ENCODE peak calls at places on chromosome 18, in seven cellular contexts. One of them, this sample, is unnamed.

GRCh38 chr18:70377317-70377799 is 88.5 kb downstream of the SOCS6 start:
- DNase-seq in naive B cell: no peak
- DNase-seq in stimulated activated CD4-positive, alpha-beta T cell treated with anti-CD3 and anti-CD28 coated beads, Interleukin-2, amount 100 ng/mL, for 4 hours: no peak
- DNase-seq in body of pancreas: no peak
- DNase-seq in activated naive CD4-positive, alpha-beta T cell treated with anti-CD3 and anti-CD28 coated beads, Interleukin-2, amount 50 U/mL, for 16 hours: no peak
- DNase-seq in NCI-H187: no peak
- DNase-seq in effector memory CD4-positive, alpha-beta T cell: no peak
- DNase-seq in this sample: peak; percentile 78

GRCh38 chr18:58784601-58785137 is 80.0 kb upstream of the ZNF532 start:
- DNase-seq in naive B cell: no peak
- DNase-seq in stimulated activated CD4-positive, alpha-beta T cell treated with anti-CD3 and anti-CD28 coated beads, Interleukin-2, amount 100 ng/mL, for 4 hours: no peak
- DNase-seq in body of pancreas: no peak
- DNase-seq in activated naive CD4-positive, alpha-beta T cell treated with anti-CD3 and anti-CD28 coated beads, Interleukin-2, amount 50 U/mL, for 16 hours: no peak
- DNase-seq in NCI-H187: no peak
- DNase-seq in effector memory CD4-positive, alpha-beta T cell: no peak
- DNase-seq in this sample: no peak

GRCh38 chr18:72672364-72673151 is 128.4 kb upstream of the CBLN2 start:
- DNase-seq in naive B cell: no peak
- DNase-seq in stimulated activated CD4-positive, alpha-beta T cell treated with anti-CD3 and anti-CD28 coated beads, Interleukin-2, amount 100 ng/mL, for 4 hours: no peak
- DNase-seq in body of pancreas: no peak
- DNase-seq in activated naive CD4-positive, alpha-beta T cell treated with anti-CD3 and anti-CD28 coated beads, Interleukin-2, amount 50 U/mL, for 16 hours: no peak
- DNase-seq in NCI-H187: no peak
- DNase-seq in effector memory CD4-positive, alpha-beta T cell: no peak
- DNase-seq in this sample: peak; percentile 47

GRCh38 chr18:48024891-48025660 is 94.6 kb upstream of the SMAD2 start:
- DNase-seq in naive B cell: no peak
- DNase-seq in stimulated activated CD4-positive, alpha-beta T cell treated with anti-CD3 and anti-CD28 coated beads, Interleukin-2, amount 100 ng/mL, for 4 hours: no peak
- DNase-seq in body of pancreas: no peak
- DNase-seq in activated naive CD4-positive, alpha-beta T cell treated with anti-CD3 and anti-CD28 coated beads, Interleukin-2, amount 50 U/mL, for 16 hours: no peak
- DNase-seq in NCI-H187: no peak
- DNase-seq in effector memory CD4-positive, alpha-beta T cell: no peak
- DNase-seq in this sample: no peak

GRCh38 chr18:42038936-42039335 is 83.9 kb downstream of the PIK3C3 start:
- DNase-seq in naive B cell: no peak
- DNase-seq in stimulated activated CD4-positive, alpha-beta T cell treated with anti-CD3 and anti-CD28 coated beads, Interleukin-2, amount 100 ng/mL, for 4 hours: no peak
- DNase-seq in body of pancreas: no peak
- DNase-seq in activated naive CD4-positive, alpha-beta T cell treated with anti-CD3 and anti-CD28 coated beads, Interleukin-2, amount 50 U/mL, for 16 hours: no peak
- DNase-seq in NCI-H187: no peak
- DNase-seq in effector memory CD4-positive, alpha-beta T cell: no peak
- DNase-seq in this sample: peak; percentile 97

GRCh38 chr18:4605222-4605621 is 150.1 kb upstream of the DLGAP1 start:
- DNase-seq in naive B cell: no peak
- DNase-seq in stimulated activated CD4-positive, alpha-beta T cell treated with anti-CD3 and anti-CD28 coated beads, Interleukin-2, amount 100 ng/mL, for 4 hours: no peak
- DNase-seq in body of pancreas: no peak
- DNase-seq in activated naive CD4-positive, alpha-beta T cell treated with anti-CD3 and anti-CD28 coated beads, Interleukin-2, amount 50 U/mL, for 16 hours: no peak
- DNase-seq in NCI-H187: peak; percentile 41
- DNase-seq in effector memory CD4-positive, alpha-beta T cell: no peak
- DNase-seq in this sample: no peak

GRCh38 chr18:75489493-75490190 is 62.1 kb upstream of the SMIM21 start:
- DNase-seq in naive B cell: no peak
- DNase-seq in stimulated activated CD4-positive, alpha-beta T cell treated with anti-CD3 and anti-CD28 coated beads, Interleukin-2, amount 100 ng/mL, for 4 hours: no peak
- DNase-seq in body of pancreas: no peak
- DNase-seq in activated naive CD4-positive, alpha-beta T cell treated with anti-CD3 and anti-CD28 coated beads, Interleukin-2, amount 50 U/mL, for 16 hours: no peak
- DNase-seq in NCI-H187: no peak
- DNase-seq in effector memory CD4-positive, alpha-beta T cell: no peak
- DNase-seq in this sample: peak; percentile 78

GRCh38 chr18:34867520-34867919 is 157.4 kb downstream of the DTNA start:
- DNase-seq in naive B cell: no peak
- DNase-seq in stimulated activated CD4-positive, alpha-beta T cell treated with anti-CD3 and anti-CD28 coated beads, Interleukin-2, amount 100 ng/mL, for 4 hours: no peak
- DNase-seq in body of pancreas: no peak
- DNase-seq in activated naive CD4-positive, alpha-beta T cell treated with anti-CD3 and anti-CD28 coated beads, Interleukin-2, amount 50 U/mL, for 16 hours: no peak
- DNase-seq in NCI-H187: peak; percentile 70
- DNase-seq in effector memory CD4-positive, alpha-beta T cell: no peak
- DNase-seq in this sample: peak; percentile 6

GRCh38 chr18:8766576-8767253 is 61.4 kb downstream of the MTCL1 start:
- DNase-seq in naive B cell: no peak
- DNase-seq in stimulated activated CD4-positive, alpha-beta T cell treated with anti-CD3 and anti-CD28 coated beads, Interleukin-2, amount 100 ng/mL, for 4 hours: no peak
- DNase-seq in body of pancreas: no peak
- DNase-seq in activated naive CD4-positive, alpha-beta T cell treated with anti-CD3 and anti-CD28 coated beads, Interleukin-2, amount 50 U/mL, for 16 hours: no peak
- DNase-seq in NCI-H187: no peak
- DNase-seq in effector memory CD4-positive, alpha-beta T cell: no peak
- DNase-seq in this sample: no peak

GRCh38 chr18:48945953-48946217 is 4.9 kb downstream of the SMAD7 start:
- DNase-seq in naive B cell: no peak
- DNase-seq in stimulated activated CD4-positive, alpha-beta T cell treated with anti-CD3 and anti-CD28 coated beads, Interleukin-2, amount 100 ng/mL, for 4 hours: no peak
- DNase-seq in body of pancreas: no peak
- DNase-seq in activated naive CD4-positive, alpha-beta T cell treated with anti-CD3 and anti-CD28 coated beads, Interleukin-2, amount 50 U/mL, for 16 hours: no peak
- DNase-seq in NCI-H187: no peak
- DNase-seq in effector memory CD4-positive, alpha-beta T cell: no peak
- DNase-seq in this sample: no peak

GRCh38 chr18:32801236-32801635 is 28.4 kb upstream of the KLHL14 start:
- DNase-seq in naive B cell: no peak
- DNase-seq in stimulated activated CD4-positive, alpha-beta T cell treated with anti-CD3 and anti-CD28 coated beads, Interleukin-2, amount 100 ng/mL, for 4 hours: no peak
- DNase-seq in body of pancreas: no peak
- DNase-seq in activated naive CD4-positive, alpha-beta T cell treated with anti-CD3 and anti-CD28 coated beads, Interleukin-2, amount 50 U/mL, for 16 hours: no peak
- DNase-seq in NCI-H187: no peak
- DNase-seq in effector memory CD4-positive, alpha-beta T cell: no peak
- DNase-seq in this sample: peak; percentile 58

GRCh38 chr18:12236141-12236540 is 18.0 kb upstream of the CIDEA start:
- DNase-seq in naive B cell: no peak
- DNase-seq in stimulated activated CD4-positive, alpha-beta T cell treated with anti-CD3 and anti-CD28 coated beads, Interleukin-2, amount 100 ng/mL, for 4 hours: no peak
- DNase-seq in body of pancreas: no peak
- DNase-seq in activated naive CD4-positive, alpha-beta T cell treated with anti-CD3 and anti-CD28 coated beads, Interleukin-2, amount 50 U/mL, for 16 hours: no peak
- DNase-seq in NCI-H187: no peak
- DNase-seq in effector memory CD4-positive, alpha-beta T cell: no peak
- DNase-seq in this sample: no peak

GRCh38 chr18:2967357-2967756 is 45.6 kb downstream of the LPIN2 start:
- DNase-seq in naive B cell: no peak
- DNase-seq in stimulated activated CD4-positive, alpha-beta T cell treated with anti-CD3 and anti-CD28 coated beads, Interleukin-2, amount 100 ng/mL, for 4 hours: no peak
- DNase-seq in body of pancreas: no peak
- DNase-seq in activated naive CD4-positive, alpha-beta T cell treated with anti-CD3 and anti-CD28 coated beads, Interleukin-2, amount 50 U/mL, for 16 hours: no peak
- DNase-seq in NCI-H187: no peak
- DNase-seq in effector memory CD4-positive, alpha-beta T cell: no peak
- DNase-seq in this sample: no peak

GRCh38 chr18:26407721-26408601 is 140.4 kb downstream of the KCTD1 start:
- DNase-seq in naive B cell: no peak
- DNase-seq in stimulated activated CD4-positive, alpha-beta T cell treated with anti-CD3 and anti-CD28 coated beads, Interleukin-2, amount 100 ng/mL, for 4 hours: no peak
- DNase-seq in body of pancreas: no peak
- DNase-seq in activated naive CD4-positive, alpha-beta T cell treated with anti-CD3 and anti-CD28 coated beads, Interleukin-2, amount 50 U/mL, for 16 hours: no peak
- DNase-seq in NCI-H187: no peak
- DNase-seq in effector memory CD4-positive, alpha-beta T cell: no peak
- DNase-seq in this sample: no peak

GRCh38 chr18:32351014-32351413 is 119.7 kb downstream of the GAREM1 start:
- DNase-seq in naive B cell: no peak
- DNase-seq in stimulated activated CD4-positive, alpha-beta T cell treated with anti-CD3 and anti-CD28 coated beads, Interleukin-2, amount 100 ng/mL, for 4 hours: no peak
- DNase-seq in body of pancreas: no peak
- DNase-seq in activated naive CD4-positive, alpha-beta T cell treated with anti-CD3 and anti-CD28 coated beads, Interleukin-2, amount 50 U/mL, for 16 hours: no peak
- DNase-seq in NCI-H187: no peak
- DNase-seq in effector memory CD4-positive, alpha-beta T cell: no peak
- DNase-seq in this sample: peak; percentile 32

GRCh38 chr18:22019193-22019592 is 150.2 kb upstream of the GATA6 start:
- DNase-seq in naive B cell: no peak
- DNase-seq in stimulated activated CD4-positive, alpha-beta T cell treated with anti-CD3 and anti-CD28 coated beads, Interleukin-2, amount 100 ng/mL, for 4 hours: no peak
- DNase-seq in body of pancreas: no peak
- DNase-seq in activated naive CD4-positive, alpha-beta T cell treated with anti-CD3 and anti-CD28 coated beads, Interleukin-2, amount 50 U/mL, for 16 hours: no peak
- DNase-seq in NCI-H187: no peak
- DNase-seq in effector memory CD4-positive, alpha-beta T cell: no peak
- DNase-seq in this sample: no peak

GRCh38 chr18:25352629-25353005 is 651 bp upstream of the ZNF521 start:
- DNase-seq in naive B cell: no peak
- DNase-seq in stimulated activated CD4-positive, alpha-beta T cell treated with anti-CD3 and anti-CD28 coated beads, Interleukin-2, amount 100 ng/mL, for 4 hours: no peak
- DNase-seq in body of pancreas: no peak
- DNase-seq in activated naive CD4-positive, alpha-beta T cell treated with anti-CD3 and anti-CD28 coated beads, Interleukin-2, amount 50 U/mL, for 16 hours: no peak
- DNase-seq in NCI-H187: no peak
- DNase-seq in effector memory CD4-positive, alpha-beta T cell: no peak
- DNase-seq in this sample: no peak

GRCh38 chr18:57981629-57982028 is 62.4 kb upstream of the NEDD4L start:
- DNase-seq in naive B cell: no peak
- DNase-seq in stimulated activated CD4-positive, alpha-beta T cell treated with anti-CD3 and anti-CD28 coated beads, Interleukin-2, amount 100 ng/mL, for 4 hours: no peak
- DNase-seq in body of pancreas: no peak
- DNase-seq in activated naive CD4-positive, alpha-beta T cell treated with anti-CD3 and anti-CD28 coated beads, Interleukin-2, amount 50 U/mL, for 16 hours: no peak
- DNase-seq in NCI-H187: no peak
- DNase-seq in effector memory CD4-positive, alpha-beta T cell: no peak
- DNase-seq in this sample: no peak

GRCh38 chr18:55047546-55047945 is 88.3 kb upstream of the CCDC68 start:
- DNase-seq in naive B cell: no peak
- DNase-seq in stimulated activated CD4-positive, alpha-beta T cell treated with anti-CD3 and anti-CD28 coated beads, Interleukin-2, amount 100 ng/mL, for 4 hours: no peak
- DNase-seq in body of pancreas: no peak
- DNase-seq in activated naive CD4-positive, alpha-beta T cell treated with anti-CD3 and anti-CD28 coated beads, Interleukin-2, amount 50 U/mL, for 16 hours: no peak
- DNase-seq in NCI-H187: no peak
- DNase-seq in effector memory CD4-positive, alpha-beta T cell: no peak
- DNase-seq in this sample: peak; percentile 76

GRCh38 chr18:49321271-49321670 is 139.2 kb downstream of the DYM start:
- DNase-seq in naive B cell: no peak
- DNase-seq in stimulated activated CD4-positive, alpha-beta T cell treated with anti-CD3 and anti-CD28 coated beads, Interleukin-2, amount 100 ng/mL, for 4 hours: no peak
- DNase-seq in body of pancreas: no peak
- DNase-seq in activated naive CD4-positive, alpha-beta T cell treated with anti-CD3 and anti-CD28 coated beads, Interleukin-2, amount 50 U/mL, for 16 hours: no peak
- DNase-seq in NCI-H187: no peak
- DNase-seq in effector memory CD4-positive, alpha-beta T cell: no peak
- DNase-seq in this sample: no peak

GRCh38 chr18:59783138-59783537 is 85.9 kb upstream of the CCBE1 start:
- DNase-seq in naive B cell: no peak
- DNase-seq in stimulated activated CD4-positive, alpha-beta T cell treated with anti-CD3 and anti-CD28 coated beads, Interleukin-2, amount 100 ng/mL, for 4 hours: no peak
- DNase-seq in body of pancreas: no peak
- DNase-seq in activated naive CD4-positive, alpha-beta T cell treated with anti-CD3 and anti-CD28 coated beads, Interleukin-2, amount 50 U/mL, for 16 hours: no peak
- DNase-seq in NCI-H187: no peak
- DNase-seq in effector memory CD4-positive, alpha-beta T cell: no peak
- DNase-seq in this sample: peak; percentile 87

GRCh38 chr18:57002627-57003026 is 144.3 kb upstream of the BOD1L2 start:
- DNase-seq in naive B cell: no peak
- DNase-seq in stimulated activated CD4-positive, alpha-beta T cell treated with anti-CD3 and anti-CD28 coated beads, Interleukin-2, amount 100 ng/mL, for 4 hours: no peak
- DNase-seq in body of pancreas: no peak
- DNase-seq in activated naive CD4-positive, alpha-beta T cell treated with anti-CD3 and anti-CD28 coated beads, Interleukin-2, amount 50 U/mL, for 16 hours: no peak
- DNase-seq in NCI-H187: no peak
- DNase-seq in effector memory CD4-positive, alpha-beta T cell: no peak
- DNase-seq in this sample: peak; percentile 6

GRCh38 chr18:36461551-36461987 is 164.1 kb downstream of the FHOD3 start:
- DNase-seq in naive B cell: no peak
- DNase-seq in stimulated activated CD4-positive, alpha-beta T cell treated with anti-CD3 and anti-CD28 coated beads, Interleukin-2, amount 100 ng/mL, for 4 hours: no peak
- DNase-seq in body of pancreas: no peak
- DNase-seq in activated naive CD4-positive, alpha-beta T cell treated with anti-CD3 and anti-CD28 coated beads, Interleukin-2, amount 50 U/mL, for 16 hours: no peak
- DNase-seq in NCI-H187: no peak
- DNase-seq in effector memory CD4-positive, alpha-beta T cell: no peak
- DNase-seq in this sample: peak; percentile 34

This sample was measured in kidney tubule cell.